ENCODE peak calls at places on chromosomes 2 and 18, in eight cellular contexts. O is osteocyte, N is A549, R is upper lobe of left lung, S is heart right ventricle, T is fibroblast of the aortic adventitia, B is Peyer's patch, Z is AG09319. Q is an unnamed sample.

GRCh38 chr2:86695053-86695691 is 24.9 kb upstream of the RMND5A start:
- DNase-seq in O (no peak), N (peak; percentile 92), R (no peak), S (no peak), T (no peak), B (peak; percentile 66), Z (no peak), Q (no peak)

GRCh38 chr2:231940795-231941194 is 14.6 kb upstream of the NPPC start:
- DNase-seq in O (peak; percentile 63), N (no peak), R (no peak), S (no peak), T (no peak), B (no peak), Z (no peak), Q (no peak)

GRCh38 chr2:147530033-147530432 is 314.8 kb upstream of the ACVR2A start:
- DNase-seq in O (no peak), N (no peak), R (no peak), S (no peak), T (no peak), B (no peak), Z (no peak), Q (no peak)

GRCh38 chr2:108583903-108584520 is 49.7 kb downstream of the LIMS1 start:
- DNase-seq in O (no peak), N (peak; percentile 81), R (no peak), S (no peak), T (peak; percentile 91), B (no peak), Z (no peak), Q (peak; percentile 54)

GRCh38 chr18:78913395-78913794 is 66.2 kb upstream of the SALL3 start:
- DNase-seq in O (peak; percentile 48), N (no peak), R (no peak), S (no peak), T (no peak), B (no peak), Z (no peak), Q (peak; percentile 14)

GRCh38 chr2:231621051-231621879 is 28.6 kb downstream of the TEX44 start:
- DNase-seq in O (no peak), N (no peak), R (no peak), S (peak; percentile 48), T (no peak), B (no peak), Z (no peak), Q (no peak)

GRCh38 chr2:112958428-112959108 is 19.2 kb upstream of the IL36G start:
- DNase-seq in O (peak; percentile 72), N (peak; percentile 60), R (no peak), S (no peak), T (peak; percentile 78), B (no peak), Z (peak; percentile 12), Q (no peak)

GRCh38 chr2:120738786-120739771 is 3.4 kb downstream of the GLI2 start:
- DNase-seq in O (peak; percentile 80), N (peak; percentile 67), R (no peak), S (no peak), T (no peak), B (no peak), Z (no peak), Q (no peak)

GRCh38 chr2:53994735-53995538 is 24.1 kb upstream of the PSME4 start:
- DNase-seq in O (no peak), N (no peak), R (no peak), S (no peak), T (no peak), B (no peak), Z (no peak), Q (no peak)

GRCh38 chr18:31741096-31741735 is 19.5 kb downstream of the SLC25A52 start:
- DNase-seq in O (no peak), N (peak; percentile 27), R (no peak), S (no peak), T (peak; percentile 61), B (no peak), Z (peak; percentile 2), Q (no peak)

GRCh38 chr18:48049757-48050156 is 119.3 kb upstream of the SMAD2 start:
- DNase-seq in O (no peak), N (no peak), R (no peak), S (no peak), T (no peak), B (no peak), Z (no peak), Q (no peak)

GRCh38 chr2:68032702-68033101 is 30.1 kb downstream of the C1D start:
- DNase-seq in O (no peak), N (no peak), R (no peak), S (no peak), T (no peak), B (no peak), Z (no peak), Q (no peak)

GRCh38 chr2:159516241-159516758 is 100.0 kb downstream of the BAZ2B start:
- DNase-seq in O (no peak), N (peak; percentile 67), R (no peak), S (no peak), T (peak; percentile 43), B (no peak), Z (no peak), Q (no peak)

GRCh38 chr18:9866627-9867453 is 18.9 kb upstream of the TXNDC2 start:
- DNase-seq in O (no peak), N (no peak), R (no peak), S (no peak), T (no peak), B (no peak), Z (no peak), Q (no peak)

GRCh38 chr18:41871229-41872000 is 83.6 kb upstream of the PIK3C3 start:
- DNase-seq in O (no peak), N (no peak), R (no peak), S (no peak), T (no peak), B (no peak), Z (no peak), Q (no peak)

GRCh38 chr18:54689319-54689718 is 98.3 kb downstream of the DYNAP start:
- DNase-seq in O (no peak), N (no peak), R (no peak), S (no peak), T (no peak), B (no peak), Z (no peak), Q (no peak)

GRCh38 chr18:51417643-51418483 is 220.4 kb upstream of the MEX3C start:
- DNase-seq in O (no peak), N (no peak), R (no peak), S (no peak), T (no peak), B (no peak), Z (no peak), Q (no peak)

GRCh38 chr2:190791347-190791982 is 89.2 kb upstream of the GLS start:
- DNase-seq in O (no peak), N (no peak), R (no peak), S (peak; percentile 15), T (peak; percentile 47), B (no peak), Z (no peak), Q (no peak)

GRCh38 chr2:181857471-181857870 is 34.1 kb upstream of the ITPRID2 start:
- DNase-seq in O (no peak), N (peak; percentile 54), R (no peak), S (no peak), T (no peak), B (no peak), Z (no peak), Q (no peak)

GRCh38 chr18:68275616-68276015 is 439.3 kb downstream of the TMX3 start:
- DNase-seq in O (no peak), N (no peak), R (no peak), S (no peak), T (peak; percentile 56), B (no peak), Z (peak; percentile 18), Q (no peak)

GRCh38 chr18:6565336-6566081 is 150.8 kb upstream of the L3MBTL4 start:
- DNase-seq in O (no peak), N (no peak), R (no peak), S (no peak), T (no peak), B (no peak), Z (no peak), Q (no peak)

GRCh38 chr2:172865422-172865821 is 129.8 kb downstream of the RAPGEF4 start:
- DNase-seq in O (no peak), N (peak; percentile 11), R (no peak), S (no peak), T (peak; percentile 14), B (no peak), Z (no peak), Q (no peak)
- TF ChIP-seq CTCF in O (no peak), N (peak; percentile 9), R (no peak), S (no peak), T (peak; percentile 16), B (no peak), Z (peak; percentile 9), Q (no peak)

DNA sequence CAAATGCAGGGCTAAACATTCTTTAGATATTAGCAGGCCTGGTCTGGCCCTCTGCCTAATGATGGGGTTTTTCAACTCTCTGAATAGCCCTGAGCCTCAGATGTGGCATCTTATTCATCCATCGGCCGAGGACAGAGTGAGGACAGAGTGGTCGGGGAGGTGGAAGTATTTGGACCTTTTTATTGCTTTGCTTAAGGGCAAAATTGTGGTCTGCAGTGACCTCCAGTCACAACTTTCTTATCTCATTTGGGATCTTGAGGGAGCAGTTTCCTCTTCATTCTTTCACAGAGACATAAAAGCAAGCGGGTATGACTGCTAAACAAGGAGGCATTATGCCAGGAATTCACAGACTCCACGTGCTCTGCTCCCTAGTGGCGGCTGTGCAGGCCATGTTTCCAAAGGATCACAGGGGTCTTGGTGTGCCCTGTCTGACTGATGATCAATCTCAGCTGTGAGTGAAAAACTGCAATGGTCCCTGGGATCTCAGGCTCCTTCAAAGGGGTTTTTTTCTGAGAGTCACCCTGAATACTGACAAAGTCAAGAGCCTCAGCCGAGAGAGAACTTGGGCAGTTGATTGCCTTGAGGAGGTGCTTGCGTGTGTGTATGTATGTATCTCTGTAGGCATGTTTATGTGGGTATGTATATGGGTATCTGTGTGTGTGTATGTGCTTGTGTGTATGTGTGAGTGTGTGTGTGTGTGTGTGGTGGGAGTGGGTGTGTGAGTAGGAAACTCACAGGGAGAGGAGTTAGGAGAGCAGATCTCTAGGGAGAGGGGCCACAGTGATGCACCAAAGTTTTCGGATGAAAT is 47.6 kb downstream of the RAPGEF4 start:
- DNase-seq in O (no peak), N (peak; percentile 14), R (no peak), S (no peak), T (peak; percentile 82), B (no peak), Z (peak; percentile 70), Q (peak; percentile 51)
- TF ChIP-seq CTCF in O (no peak), N (no peak), R (no peak), S (no peak), T (peak; percentile 28), B (no peak), Z (peak; percentile 35), Q (no peak)

GRCh38 chr2:26785431-26786206 is at the start of gene CENPA:
- DNase-seq in O (peak; percentile 98), N (peak; percentile 100), R (peak; percentile 97), S (peak; percentile 94), T (peak; percentile 100), B (peak; percentile 97), Z (peak; percentile 99), Q (peak; percentile 94)
- TF ChIP-seq CTCF in O (peak; percentile 42), N (no peak), R (peak; percentile 17), S (peak; percentile 40), T (peak; percentile 28), B (peak; percentile 41), Z (peak; percentile 2), Q (peak; percentile 35)

DNA sequence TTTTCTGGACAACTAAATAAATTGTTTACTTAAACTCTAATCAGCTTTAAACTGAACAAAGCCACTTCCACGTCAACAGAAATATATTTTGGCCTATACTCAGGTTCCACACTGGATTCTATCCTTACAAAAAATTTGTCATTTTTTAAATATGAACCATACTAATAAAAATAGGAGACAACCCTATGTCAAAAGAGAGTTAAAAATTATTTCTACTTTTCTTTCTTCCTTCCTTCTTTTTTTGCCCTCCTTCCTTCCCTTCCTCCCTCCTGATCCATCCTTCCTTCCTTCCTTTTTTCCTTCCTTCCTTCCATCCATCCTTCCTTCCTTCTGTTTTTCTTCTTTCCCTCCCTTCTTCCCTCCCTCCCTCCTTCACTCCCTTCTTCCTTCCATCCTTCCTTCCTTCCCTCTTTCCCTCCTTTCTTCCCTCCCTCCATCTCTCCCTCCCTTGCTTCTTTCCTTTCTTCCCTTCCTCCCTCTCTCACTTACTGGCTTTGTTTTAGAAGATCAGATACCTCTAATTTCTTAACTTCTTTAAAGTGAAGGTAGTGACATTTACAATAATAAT is 1444.9 kb downstream of the DPP10 start:
- DNase-seq in O (no peak), N (no peak), R (no peak), S (no peak), T (no peak), B (no peak), Z (no peak), Q (no peak)
- TF ChIP-seq CTCF in O (no peak), N (no peak), R (no peak), S (no peak), T (no peak), B (no peak), Z (no peak), Q (no peak)